ENCODE peak calls at places on chromosome 18, in five cellular contexts. One of them, this sample, is unnamed.

GRCh38 chr18:58391932-58392331 is 237.0 kb downstream of the ALPK2 start:
- DNase-seq in stimulated activated CD8-positive, alpha-beta memory T cell treated with anti-CD3 and anti-CD28 coated beads, Interleukin-2, amount 100 ng/mL, for 48 hours: no peak
- DNase-seq in activated CD4-positive, CD25-positive, alpha-beta regulatory T cell: no peak
- DNase-seq in ureter: no peak
- DNase-seq in H54: no peak
- DNase-seq in this sample: no peak

GRCh38 chr18:6219116-6219717 is 195.5 kb downstream of the L3MBTL4 start:
- DNase-seq in stimulated activated CD8-positive, alpha-beta memory T cell treated with anti-CD3 and anti-CD28 coated beads, Interleukin-2, amount 100 ng/mL, for 48 hours: no peak
- DNase-seq in H54: peak; percentile 33
- DNase-seq in activated CD4-positive, CD25-positive, alpha-beta regulatory T cell: no peak
- DNase-seq in ureter: no peak
- DNase-seq in this sample: no peak

GRCh38 chr18:23631746-23632145 is 31.0 kb downstream of the ANKRD29 start:
- DNase-seq in stimulated activated CD8-positive, alpha-beta memory T cell treated with anti-CD3 and anti-CD28 coated beads, Interleukin-2, amount 100 ng/mL, for 48 hours: no peak
- DNase-seq in activated CD4-positive, CD25-positive, alpha-beta regulatory T cell: no peak
- DNase-seq in H54: no peak
- DNase-seq in ureter: no peak
- DNase-seq in this sample: no peak

GRCh38 chr18:10797882-10798281 is 272.1 kb downstream of the NAPG start:
- DNase-seq in H54: no peak
- DNase-seq in stimulated activated CD8-positive, alpha-beta memory T cell treated with anti-CD3 and anti-CD28 coated beads, Interleukin-2, amount 100 ng/mL, for 48 hours: no peak
- DNase-seq in activated CD4-positive, CD25-positive, alpha-beta regulatory T cell: no peak
- DNase-seq in ureter: no peak
- DNase-seq in this sample: no peak

GRCh38 chr18:11121426-11121825 is 27.9 kb downstream of the PIEZO2 start:
- DNase-seq in stimulated activated CD8-positive, alpha-beta memory T cell treated with anti-CD3 and anti-CD28 coated beads, Interleukin-2, amount 100 ng/mL, for 48 hours: no peak
- DNase-seq in ureter: no peak
- DNase-seq in H54: no peak
- DNase-seq in activated CD4-positive, CD25-positive, alpha-beta regulatory T cell: no peak
- DNase-seq in this sample: no peak

GRCh38 chr18:37327063-37327577 is 238.5 kb downstream of the CELF4 start:
- DNase-seq in H54: no peak
- DNase-seq in stimulated activated CD8-positive, alpha-beta memory T cell treated with anti-CD3 and anti-CD28 coated beads, Interleukin-2, amount 100 ng/mL, for 48 hours: no peak
- DNase-seq in ureter: no peak
- DNase-seq in activated CD4-positive, CD25-positive, alpha-beta regulatory T cell: no peak
- DNase-seq in this sample: no peak

GRCh38 chr18:32378705-32379104 is 92.0 kb downstream of the GAREM1 start:
- DNase-seq in H54: no peak
- DNase-seq in ureter: no peak
- DNase-seq in activated CD4-positive, CD25-positive, alpha-beta regulatory T cell: no peak
- DNase-seq in stimulated activated CD8-positive, alpha-beta memory T cell treated with anti-CD3 and anti-CD28 coated beads, Interleukin-2, amount 100 ng/mL, for 48 hours: no peak
- DNase-seq in this sample: no peak

GRCh38 chr18:74493689-74494088 is 2.5 kb upstream of the CNDP2 start:
- DNase-seq in stimulated activated CD8-positive, alpha-beta memory T cell treated with anti-CD3 and anti-CD28 coated beads, Interleukin-2, amount 100 ng/mL, for 48 hours: no peak
- DNase-seq in H54: no peak
- DNase-seq in activated CD4-positive, CD25-positive, alpha-beta regulatory T cell: no peak
- DNase-seq in ureter: peak; percentile 54
- DNase-seq in this sample: no peak

GRCh38 chr18:69400976-69401474 is 337 bp downstream of the DOK6 start:
- DNase-seq in stimulated activated CD8-positive, alpha-beta memory T cell treated with anti-CD3 and anti-CD28 coated beads, Interleukin-2, amount 100 ng/mL, for 48 hours: no peak
- DNase-seq in H54: no peak
- DNase-seq in activated CD4-positive, CD25-positive, alpha-beta regulatory T cell: no peak
- DNase-seq in ureter: no peak
- DNase-seq in this sample: no peak

GRCh38 chr18:44841221-44841620 is 160.5 kb downstream of the SETBP1 start:
- DNase-seq in H54: no peak
- DNase-seq in ureter: no peak
- DNase-seq in activated CD4-positive, CD25-positive, alpha-beta regulatory T cell: no peak
- DNase-seq in stimulated activated CD8-positive, alpha-beta memory T cell treated with anti-CD3 and anti-CD28 coated beads, Interleukin-2, amount 100 ng/mL, for 48 hours: no peak
- DNase-seq in this sample: no peak

GRCh38 chr18:61683856-61684255 is 209.0 kb downstream of the RNF152 start:
- DNase-seq in ureter: no peak
- DNase-seq in activated CD4-positive, CD25-positive, alpha-beta regulatory T cell: no peak
- DNase-seq in H54: no peak
- DNase-seq in stimulated activated CD8-positive, alpha-beta memory T cell treated with anti-CD3 and anti-CD28 coated beads, Interleukin-2, amount 100 ng/mL, for 48 hours: no peak
- DNase-seq in this sample: no peak

GRCh38 chr18:58303363-58303762 is 259.3 kb downstream of the NEDD4L start:
- DNase-seq in ureter: no peak
- DNase-seq in activated CD4-positive, CD25-positive, alpha-beta regulatory T cell: no peak
- DNase-seq in H54: no peak
- DNase-seq in stimulated activated CD8-positive, alpha-beta memory T cell treated with anti-CD3 and anti-CD28 coated beads, Interleukin-2, amount 100 ng/mL, for 48 hours: no peak
- DNase-seq in this sample: no peak

GRCh38 chr18:58723810-58724602 is 52.7 kb downstream of the MALT1 start:
- DNase-seq in H54: no peak
- DNase-seq in stimulated activated CD8-positive, alpha-beta memory T cell treated with anti-CD3 and anti-CD28 coated beads, Interleukin-2, amount 100 ng/mL, for 48 hours: no peak
- DNase-seq in activated CD4-positive, CD25-positive, alpha-beta regulatory T cell: no peak
- DNase-seq in ureter: no peak
- DNase-seq in this sample: no peak

GRCh38 chr18:51020536-51020935 is 9.5 kb upstream of the SMAD4 start:
- DNase-seq in activated CD4-positive, CD25-positive, alpha-beta regulatory T cell: no peak
- DNase-seq in ureter: no peak
- DNase-seq in H54: no peak
- DNase-seq in stimulated activated CD8-positive, alpha-beta memory T cell treated with anti-CD3 and anti-CD28 coated beads, Interleukin-2, amount 100 ng/mL, for 48 hours: no peak
- DNase-seq in this sample: no peak